ENCODE peak calls at places on chromosomes 3 and 15, in seven cellular contexts. V, N, I, D, S, C and G are unnamed samples.

GRCh38 chr3:13652728-13653127 is 103.8 kb downstream of the FBLN2 start:
- DNase-seq in V (no peak), N (no peak), I (no peak), D (no peak), S (no peak), C (no peak), G (no peak)

GRCh38 chr3:58004972-58005371 is 3.2 kb upstream of the FLNB start:
- DNase-seq in V (no peak), N (peak), I (no peak), D (no peak), S (no peak), C (no peak), G (no peak)

GRCh38 chr3:81339040-81339845 is 422.2 kb downstream of the GBE1 start:
- DNase-seq in V (no peak), N (peak), I (no peak), D (no peak), S (no peak), C (no peak), G (no peak)

GRCh38 chr3:102510663-102511062 is 75.8 kb downstream of the ZPLD1 start:
- DNase-seq in V (no peak), N (peak), I (no peak), D (no peak), S (no peak), C (no peak), G (no peak)

GRCh38 chr15:79965836-79966630 is 5.0 kb downstream of the BCL2A1 start:
- DNase-seq in V (no peak), N (peak), I (no peak), D (no peak), S (no peak), C (no peak), G (no peak)

GRCh38 chr3:124032351-124032880 is 40.5 kb upstream of the ROPN1 start:
- DNase-seq in V (peak), N (peak), I (no peak), D (no peak), S (peak), C (peak), G (peak)

GRCh38 chr15:86139828-86140227 is 60.2 kb downstream of the AGBL1 start:
- DNase-seq in V (peak), N (no peak), I (no peak), D (no peak), S (no peak), C (peak), G (no peak)

GRCh38 chr3:79354179-79354688 is 413.6 kb downstream of the ROBO1 start:
- DNase-seq in V (no peak), N (peak), I (no peak), D (no peak), S (no peak), C (no peak), G (no peak)

GRCh38 chr3:57597240-57597972 is at the start of gene ARF4:
- DNase-seq in V (peak), N (peak), I (peak), D (peak), S (peak), C (peak), G (peak)

GRCh38 chr3:46114324-46114988 is 87.2 kb upstream of the XCR1 start:
- DNase-seq in V (no peak), N (peak), I (no peak), D (no peak), S (no peak), C (no peak), G (no peak)